ENCODE peak calls at places on chromosomes 16 and 17, in seven cellular contexts. H is fibroblast of the aortic adventitia, G is AG04449, E is foreskin fibroblast, Q is hepatocyte, O is esophagus muscularis mucosa, F is left ventricle myocardium inferior. Y is an unnamed sample.

GRCh38 chr16:67116388-67117311 is 6.9 kb downstream of the PHAF1 start:
- DNase-seq in H (no peak), G (no peak), E (peak), Q (no peak), O (no peak), F (no peak), Y (no peak)

GRCh38 chr16:50263060-50263909 is 3.1 kb upstream of the ADCY7 start:
- DNase-seq in H (no peak), G (no peak), E (no peak), Q (peak), O (no peak), F (no peak), Y (no peak)

GRCh38 chr17:50165066-50165465 is 739 bp upstream of the SGCA start:
- DNase-seq in H (no peak), G (no peak), E (no peak), Q (no peak), O (no peak), F (no peak), Y (no peak)

GRCh38 chr16:31147574-31147973 is 2.3 kb downstream of the PRSS36 start:
- DNase-seq in H (no peak), G (no peak), E (no peak), Q (no peak), O (no peak), F (no peak), Y (no peak)

GRCh38 chr17:28949185-28950016 is 1.9 kb downstream of the PHF12 start:
- DNase-seq in H (peak), G (no peak), E (no peak), Q (peak), O (no peak), F (peak), Y (no peak)

GRCh38 chr16:15961060-15961511 is 11.7 kb downstream of the ABCC1 start:
- DNase-seq in H (peak), G (no peak), E (no peak), Q (no peak), O (no peak), F (no peak), Y (peak)

GRCh38 chr17:33811006-33811760 is 443.9 kb upstream of the CCL2 start:
- DNase-seq in H (no peak), G (no peak), E (no peak), Q (peak), O (no peak), F (no peak), Y (no peak)

GRCh38 chr16:68257251-68257905 is 6.9 kb upstream of the SLC7A6 start:
- DNase-seq in H (no peak), G (no peak), E (peak), Q (no peak), O (no peak), F (no peak), Y (no peak)

GRCh38 chr16:66926171-66926570 is 836 bp upstream of the RRAD start:
- DNase-seq in H (peak), G (no peak), E (no peak), Q (no peak), O (no peak), F (peak), Y (no peak)

GRCh38 chr17:61647044-61647443 is 56.0 kb upstream of the NACA2 start:
- DNase-seq in H (peak), G (peak), E (peak), Q (no peak), O (no peak), F (no peak), Y (peak)

GRCh38 chr17:55793272-55793671 is 42.4 kb downstream of the PCTP start:
- DNase-seq in H (no peak), G (no peak), E (no peak), Q (no peak), O (no peak), F (no peak), Y (no peak)

GRCh38 chr16:27819356-27819755 is 244.2 kb downstream of the GSG1L start:
- DNase-seq in H (no peak), G (no peak), E (no peak), Q (no peak), O (no peak), F (no peak), Y (no peak)

GRCh38 chr16:4306439-4307214 is 9.2 kb upstream of the GLIS2 start:
- DNase-seq in H (no peak), G (no peak), E (no peak), Q (peak), O (no peak), F (no peak), Y (no peak)

GRCh38 chr17:28142355-28142754 is 99.9 kb downstream of the NLK start:
- DNase-seq in H (no peak), G (no peak), E (no peak), Q (no peak), O (no peak), F (no peak), Y (no peak)

GRCh38 chr17:59470624-59471297 is 94.6 kb upstream of the DHX40 start:
- DNase-seq in H (no peak), G (no peak), E (no peak), Q (no peak), O (peak), F (no peak), Y (no peak)

GRCh38 chr16:28623172-28623711 is 13.4 kb upstream of the SULT1A1 start:
- DNase-seq in H (peak), G (no peak), E (no peak), Q (no peak), O (no peak), F (peak), Y (no peak)

GRCh38 chr16:85796152-85796551 is 3.2 kb downstream of the EMC8 start:
- DNase-seq in H (no peak), G (no peak), E (no peak), Q (no peak), O (no peak), F (no peak), Y (no peak)

GRCh38 chr16:56610017-56610608 is 1.7 kb downstream of the MT2A start:
- DNase-seq in H (peak), G (peak), E (peak), Q (peak), O (no peak), F (no peak), Y (peak)
- H3K4me3 ChIP-seq in H (peak), G (peak), E (peak), Q (no peak), O (peak), F (peak), Y (peak)

GRCh38 chr16:1154291-1154886 is 1.5 kb downstream of the CACNA1H start:
- DNase-seq in H (no peak), G (no peak), E (no peak), Q (peak), O (no peak), F (no peak), Y (no peak)

GRCh38 chr16:1153480-1154160 is 714 bp downstream of the CACNA1H start:
- DNase-seq in H (no peak), G (no peak), E (no peak), Q (peak), O (no peak), F (no peak), Y (no peak)

GRCh38 chr16:1152123-1152638 is 725 bp upstream of the CACNA1H start:
- DNase-seq in H (no peak), G (no peak), E (no peak), Q (peak), O (no peak), F (no peak), Y (no peak)

GRCh38 chr16:1151424-1152122 is 1.3 kb upstream of the CACNA1H start:
- DNase-seq in H (no peak), G (no peak), E (no peak), Q (no peak), O (no peak), F (no peak), Y (no peak)

GRCh38 chr16:1152651-1153259 is at the start of gene CACNA1H:
- DNase-seq in H (no peak), G (no peak), E (no peak), Q (peak), O (no peak), F (peak), Y (no peak)
- TF ChIP-seq CTCF in H (peak), G (no peak), E (no peak), Q (peak), O (no peak), F (peak), Y (no peak)

GRCh38 chr17:48831549-48831883 is 681 bp downstream of the CALCOCO2 start:
- DNase-seq in H (no peak), G (no peak), E (no peak), Q (no peak), O (no peak), F (no peak), Y (no peak)

GRCh38 chr17:48830840-48831548 is at the start of gene CALCOCO2:
- DNase-seq in H (peak), G (peak), E (peak), Q (peak), O (peak), F (peak), Y (peak)

GRCh38 chr17:48834973-48835372 is 4.1 kb downstream of the CALCOCO2 start:
- DNase-seq in H (no peak), G (no peak), E (no peak), Q (no peak), O (no peak), F (no peak), Y (no peak)

GRCh38 chr17:48835971-48836370 is 5.1 kb downstream of the CALCOCO2 start:
- DNase-seq in H (no peak), G (no peak), E (no peak), Q (no peak), O (no peak), F (no peak), Y (no peak)

DNA sequence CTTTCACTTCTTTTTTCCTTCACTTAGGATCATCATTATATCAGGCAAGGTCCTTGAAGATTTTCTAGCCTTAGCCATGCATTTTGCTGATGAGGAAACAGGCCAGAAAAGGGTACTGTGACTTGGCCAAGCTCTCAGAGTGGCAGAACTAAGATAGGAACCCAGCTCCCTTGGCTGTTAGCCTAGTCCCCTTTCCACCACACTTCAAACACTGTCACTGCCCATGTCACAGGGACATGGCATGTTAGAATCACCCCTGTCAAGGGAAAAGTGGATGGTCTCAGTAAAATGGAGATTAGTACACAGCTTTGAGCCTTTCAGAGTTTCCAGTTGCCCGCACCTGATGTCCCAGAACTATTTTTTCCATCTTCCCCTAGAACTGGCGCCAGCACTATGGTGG is 1.7 kb downstream of the CALCOCO2 start:
- DNase-seq in H (no peak), G (no peak), E (no peak), Q (no peak), O (no peak), F (peak), Y (no peak)
- H3K4me3 ChIP-seq in H (no peak), G (no peak), E (no peak), Q (no peak), O (peak), F (peak), Y (no peak)

DNA sequence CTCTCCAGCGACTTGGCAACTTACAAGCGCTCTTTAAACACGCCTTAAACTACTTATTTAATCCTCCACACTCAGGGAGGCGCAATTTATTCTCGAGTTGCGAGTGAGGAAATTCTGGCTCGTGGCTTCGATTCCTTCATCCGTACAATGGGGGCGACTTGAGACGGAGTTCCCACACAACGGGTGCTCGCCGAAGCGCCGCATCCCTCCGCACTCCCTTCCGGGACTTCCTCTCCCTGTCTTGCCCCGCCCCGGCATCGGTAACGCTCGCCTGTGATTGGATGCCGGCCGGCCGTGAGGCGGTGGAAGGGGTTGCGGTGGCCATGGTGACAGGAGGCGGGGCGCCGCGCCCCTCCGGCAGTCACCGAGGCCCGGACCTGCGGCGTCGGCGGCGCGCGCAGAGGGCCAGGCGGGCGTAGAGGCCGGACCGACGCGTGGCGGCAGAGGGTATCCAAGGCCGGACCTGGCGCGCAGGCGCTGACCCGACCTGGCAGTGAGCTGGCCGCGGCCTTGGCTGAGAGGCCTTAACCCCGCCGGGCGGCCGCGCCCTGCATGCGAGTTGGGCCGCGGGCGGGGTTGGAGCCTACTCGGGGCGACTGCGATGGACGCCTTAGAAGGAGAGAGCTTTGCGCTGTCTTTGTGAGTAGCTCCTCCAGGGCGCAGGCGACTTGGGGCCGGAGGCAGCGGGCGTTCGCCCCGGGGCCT is at the start of gene ARL2BP:
- DNase-seq in H (peak), G (peak), E (peak), Q (peak), O (peak), F (peak), Y (peak)
- TF ChIP-seq CTCF in H (no peak), G (no peak), E (no peak), Q (peak), O (no peak), F (no peak), Y (peak)

GRCh38 chr17:73021771-73022170 is 70.7 kb downstream of the SLC39A11 start:
- DNase-seq in H (no peak), G (no peak), E (no peak), Q (no peak), O (no peak), F (no peak), Y (no peak)

GRCh38 chr17:73017653-73018052 is 74.8 kb downstream of the SLC39A11 start:
- DNase-seq in H (peak), G (peak), E (peak), Q (peak), O (no peak), F (no peak), Y (no peak)

GRCh38 chr17:73023759-73024158 is 68.7 kb downstream of the SLC39A11 start:
- DNase-seq in H (no peak), G (no peak), E (no peak), Q (no peak), O (no peak), F (no peak), Y (no peak)

GRCh38 chr17:73018599-73018998 is 73.9 kb downstream of the SLC39A11 start:
- DNase-seq in H (no peak), G (no peak), E (no peak), Q (no peak), O (no peak), F (no peak), Y (no peak)

GRCh38 chr17:73020110-73020509 is 72.4 kb downstream of the SLC39A11 start:
- DNase-seq in H (no peak), G (no peak), E (no peak), Q (no peak), O (no peak), F (no peak), Y (no peak)
- H3K4me3 ChIP-seq in H (no peak), G (no peak), E (no peak), Q (no peak), O (no peak), F (no peak), Y (no peak)

GRCh38 chr17:82107341-82107860 is 9.4 kb upstream of the FASN start:
- DNase-seq in H (no peak), G (no peak), E (no peak), Q (peak), O (no peak), F (peak), Y (no peak)
- TF ChIP-seq CTCF in H (no peak), G (peak), E (peak), Q (no peak), O (peak), F (peak), Y (peak)

GRCh38 chr17:511001-511690 is 158.5 kb upstream of the RPH3AL start:
- DNase-seq in H (peak), G (no peak), E (peak), Q (no peak), O (no peak), F (no peak), Y (no peak)
- H3K4me3 ChIP-seq in H (no peak), G (no peak), E (peak), Q (no peak), O (peak), F (no peak), Y (no peak)